ENCODE peak calls at places on chromosome 22, in four cellular contexts. X, D, J and O are unnamed samples.

GRCh38 chr22:44546686-44547310 is 48.8 kb upstream of the RTL6 start:
- DNase-seq in J (no peak), X (no peak), D (no peak), O (no peak)

GRCh38 chr22:47035443-47035881 is 273.0 kb downstream of the TBC1D22A start:
- DNase-seq in D (no peak), X (no peak), J (no peak), O (no peak)

GRCh38 chr22:45970709-45971388 is 6.1 kb downstream of the WNT7B start:
- DNase-seq in X (no peak), J (no peak), D (no peak), O (no peak)

GRCh38 chr22:40694409-40694808 is 15.1 kb downstream of the MCHR1 start:
- DNase-seq in D (no peak), J (no peak), X (no peak), O (no peak)

GRCh38 chr22:24760708-24761306 is 13.7 kb downstream of the PIWIL3 start:
- DNase-seq in D (no peak), X (no peak), J (no peak), O (no peak)

GRCh38 chr22:43777204-43777671 is 34.9 kb downstream of the EFCAB6 start:
- DNase-seq in J (no peak), X (no peak), D (no peak), O (no peak)

GRCh38 chr22:43481528-43482309 is 69.9 kb downstream of the MPPED1 start:
- DNase-seq in J (peak), D (no peak), X (no peak), O (no peak)

GRCh38 chr22:31179345-31179744 is 19.4 kb downstream of the RNF185 start:
- DNase-seq in J (peak), D (no peak), X (no peak), O (no peak)

GRCh38 chr22:27317156-27317555 is 484.4 kb downstream of the MN1 start:
- DNase-seq in D (no peak), J (no peak), X (no peak), O (no peak)

GRCh38 chr22:50481440-50482106 is at the start of gene ADM2:
- DNase-seq in D (no peak), X (peak), J (peak), O (peak)

GRCh38 chr22:46180370-46181137 is 30.2 kb downstream of the PPARA start:
- DNase-seq in D (no peak), X (no peak), J (no peak), O (peak)

GRCh38 chr22:23888615-23889401 is 5.4 kb upstream of the MIF start:
- DNase-seq in J (peak), X (no peak), D (no peak), O (peak)

GRCh38 chr22:46267431-46268279 is at the start of gene TTC38:
- DNase-seq in J (peak), X (peak), D (no peak), O (peak)

GRCh38 chr22:45450101-45450785 is 36.8 kb downstream of the RIBC2 start:
- DNase-seq in X (no peak), J (no peak), D (no peak), O (no peak)

GRCh38 chr22:44668190-44668885 is 33.7 kb upstream of the PRR5 start:
- DNase-seq in X (peak), D (no peak), J (no peak), O (peak)

GRCh38 chr22:47203554-47203991 is 441.1 kb downstream of the TBC1D22A start:
- DNase-seq in D (no peak), J (no peak), X (no peak), O (no peak)

GRCh38 chr22:48567213-48567975 is 1260.3 kb downstream of the BRD1 start:
- DNase-seq in D (no peak), X (no peak), J (no peak), O (no peak)

GRCh38 chr22:44496844-44497217 is 1.2 kb downstream of the RTL6 start:
- DNase-seq in D (no peak), J (no peak), X (no peak), O (no peak)

GRCh38 chr22:39999144-39999757 is 4.5 kb downstream of the FAM83F start:
- DNase-seq in X (no peak), J (peak), D (no peak), O (peak)

GRCh38 chr22:40203568-40203967 is 25.8 kb downstream of the TNRC6B start:
- DNase-seq in J (no peak), D (no peak), X (no peak), O (no peak)

GRCh38 chr22:46355369-46355995 is 20.0 kb downstream of the TRMU start:
- DNase-seq in D (no peak), X (peak), J (peak), O (peak)

GRCh38 chr22:40024201-40025061 is 29.7 kb downstream of the FAM83F start:
- DNase-seq in D (no peak), J (peak), X (peak), O (peak)

GRCh38 chr22:48757581-48757980 is 1070.1 kb downstream of the BRD1 start:
- DNase-seq in J (no peak), X (no peak), D (no peak), O (no peak)

GRCh38 chr22:50531546-50532352 is 1.9 kb upstream of the TYMP start:
- DNase-seq in J (no peak), D (no peak), X (peak), O (no peak)

GRCh38 chr22:27090595-27090994 is 433.2 kb downstream of the MIAT start:
- DNase-seq in D (no peak), J (no peak), X (no peak), O (no peak)

GRCh38 chr22:39352301-39352867 is 2.6 kb downstream of the SYNGR1 start:
- DNase-seq in J (no peak), D (no peak), X (no peak), O (no peak)

GRCh38 chr22:40019681-40020080 is 24.9 kb downstream of the FAM83F start:
- DNase-seq in D (no peak), J (no peak), X (no peak), O (no peak)

GRCh38 chr22:49453816-49454215 is 373.9 kb downstream of the BRD1 start:
- DNase-seq in X (no peak), J (no peak), D (no peak), O (no peak)

GRCh38 chr22:49202226-49202625 is 625.4 kb downstream of the BRD1 start:
- DNase-seq in D (no peak), X (peak), J (no peak), O (no peak)

GRCh38 chr22:50243704-50244419 is 961 bp downstream of the TUBGCP6 start:
- DNase-seq in D (no peak), X (no peak), J (no peak), O (no peak)

GRCh38 chr22:28172948-28173360 is 253.9 kb upstream of the PITPNB start:
- DNase-seq in D (no peak), X (no peak), J (no peak), O (no peak)

GRCh38 chr22:41976961-41977566 is 7.8 kb downstream of the SEPTIN3 start:
- DNase-seq in J (no peak), X (peak), D (no peak), O (no peak)
- TF ChIP-seq CBFB in J (no peak), X (no peak), D (no peak), O (no peak)

GRCh38 chr22:37443977-37444376 is 16.7 kb upstream of the ELFN2 start:
- DNase-seq in D (no peak), X (no peak), J (no peak), O (no peak)

GRCh38 chr22:37440875-37441274 is 13.6 kb upstream of the ELFN2 start:
- DNase-seq in D (no peak), J (no peak), X (no peak), O (no peak)

GRCh38 chr22:37443086-37443485 is 15.8 kb upstream of the ELFN2 start:
- DNase-seq in D (no peak), X (no peak), J (no peak), O (no peak)

GRCh38 chr22:37445501-37445900 is 18.2 kb upstream of the ELFN2 start:
- DNase-seq in J (no peak), D (no peak), X (no peak), O (no peak)

DNA sequence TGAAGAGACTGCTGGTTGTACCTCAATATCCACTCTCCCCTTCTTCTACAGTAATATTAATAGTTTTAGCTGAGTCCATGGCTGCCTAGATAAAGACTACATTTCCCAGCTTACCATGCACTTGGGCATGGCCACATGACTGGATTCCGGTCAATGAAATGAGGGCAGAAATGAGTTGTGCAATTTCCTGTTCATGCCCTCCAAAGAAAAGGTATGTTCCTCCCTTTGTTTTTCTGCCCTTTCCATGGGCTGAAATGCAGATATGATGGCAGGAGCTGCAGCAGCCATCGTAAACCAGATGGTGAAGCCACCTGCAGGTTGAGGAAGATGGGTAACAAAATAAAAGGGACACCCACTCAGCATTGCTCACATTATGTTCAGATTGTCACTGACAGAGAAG is 15.3 kb upstream of the ELFN2 start:
- DNase-seq in D (no peak), X (no peak), J (peak), O (no peak)
- TF ChIP-seq CBFB in D (no peak), X (no peak), J (no peak), O (no peak)

GRCh38 chr22:35604671-35605457 is 12.3 kb downstream of the MB start:
- DNase-seq in J (no peak), D (no peak), X (no peak), O (peak)
- TF ChIP-seq CBFB in J (no peak), D (no peak), X (no peak), O (no peak)

GRCh38 chr22:22442928-22443709 is 65.4 kb downstream of the ZNF280B start:
- DNase-seq in X (no peak), D (no peak), J (no peak), O (no peak)

GRCh38 chr22:22449819-22450218 is 58.7 kb downstream of the ZNF280B start:
- DNase-seq in D (no peak), X (no peak), J (no peak), O (no peak)

GRCh38 chr22:22450343-22450839 is 58.2 kb downstream of the ZNF280B start:
- DNase-seq in D (peak), J (no peak), X (no peak), O (no peak)

GRCh38 chr22:22452211-22452610 is 56.3 kb downstream of the ZNF280B start:
- DNase-seq in J (no peak), D (no peak), X (no peak), O (no peak)

DNA sequence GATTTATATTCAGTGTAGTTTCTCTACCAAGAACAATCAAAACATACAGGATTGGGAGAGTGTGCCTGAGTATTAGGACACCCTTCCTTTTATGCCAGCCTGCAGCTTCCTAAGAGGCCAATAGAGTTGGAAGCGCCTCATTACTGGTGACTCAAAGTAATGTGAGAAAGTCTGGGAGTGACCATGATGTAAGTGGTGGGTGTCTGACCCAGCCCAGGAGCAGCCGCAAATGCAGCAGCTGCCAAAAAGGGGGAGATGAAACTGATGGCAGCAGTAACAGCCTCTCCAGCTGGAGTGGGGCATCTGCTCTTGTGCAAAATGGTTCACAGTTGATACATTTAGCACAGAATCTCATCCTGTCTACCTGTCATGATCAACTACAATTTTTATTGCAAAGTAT is 62.0 kb downstream of the ZNF280B start:
- DNase-seq in D (no peak), J (no peak), X (no peak), O (no peak)
- TF ChIP-seq CBFB in D (no peak), J (no peak), X (no peak), O (no peak)

DNA sequence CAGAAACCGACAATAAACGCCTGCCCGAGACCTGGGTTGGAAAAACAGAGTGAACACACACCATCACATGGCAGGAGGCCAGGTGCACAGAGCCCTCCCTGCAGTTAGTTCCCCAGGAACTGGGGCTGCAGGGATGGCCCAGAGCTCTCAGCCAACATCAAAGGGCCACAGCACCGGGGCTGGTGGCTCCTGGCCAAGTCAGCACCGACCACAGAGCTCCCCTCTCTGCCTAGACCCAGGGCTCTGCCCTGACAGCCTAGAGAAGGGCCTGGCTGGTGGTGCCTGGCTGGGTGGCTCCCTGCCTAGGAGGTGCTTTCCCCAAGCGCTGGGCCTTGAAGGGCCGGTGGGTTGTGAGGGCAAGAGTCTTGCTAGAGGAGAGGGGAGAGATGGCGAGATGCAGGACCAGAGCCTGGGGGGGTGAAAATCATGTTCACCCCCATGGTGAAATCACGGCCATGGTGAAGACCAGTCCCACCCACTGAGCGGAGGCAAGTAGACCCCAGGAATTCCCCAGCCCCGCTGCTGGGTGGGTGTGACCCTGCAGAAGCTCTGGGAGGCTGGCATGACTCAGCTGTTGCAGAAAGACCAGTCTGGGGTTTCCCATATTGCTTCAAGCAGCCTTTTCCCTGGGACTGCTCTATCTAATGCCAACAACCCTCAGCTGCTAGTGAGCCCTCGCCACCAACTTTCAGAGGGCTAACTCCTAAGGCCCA is 7.2 kb upstream of the BID start:
- DNase-seq in D (peak), J (peak), X (no peak), O (peak)
- TF ChIP-seq CBFB in D (no peak), J (no peak), X (no peak), O (no peak)

GRCh38 chr22:19565921-19566598 is 41.9 kb upstream of the CLDN5 start:
- DNase-seq in J (no peak), X (no peak), D (no peak), O (peak)
- TF ChIP-seq CBFB in J (no peak), X (no peak), D (no peak), O (no peak)

GRCh38 chr22:20438066-20438677 is 547 bp upstream of the SCARF2 start:
- DNase-seq in J (no peak), X (peak), D (no peak), O (no peak)
- TF ChIP-seq CBFB in J (no peak), X (no peak), D (no peak), O (no peak)

GRCh38 chr22:29814003-29814402 is 24.1 kb downstream of the ASCC2 start:
- DNase-seq in D (no peak), X (no peak), J (no peak), O (no peak)
- TF ChIP-seq CBFB in D (no peak), X (no peak), J (no peak), O (no peak)

GRCh38 chr22:19386248-19386647 is 45.3 kb downstream of the HIRA start:
- DNase-seq in D (no peak), X (no peak), J (no peak), O (no peak)

GRCh38 chr22:19382240-19382639 is 49.3 kb downstream of the HIRA start:
- DNase-seq in D (no peak), J (no peak), X (no peak), O (no peak)

GRCh38 chr22:19387575-19387974 is 44.0 kb downstream of the HIRA start:
- DNase-seq in J (no peak), D (no peak), X (no peak), O (no peak)

GRCh38 chr22:19385221-19385906 is 46.2 kb downstream of the HIRA start:
- DNase-seq in J (no peak), X (no peak), D (no peak), O (no peak)

GRCh38 chr22:19383292-19383691 is 48.2 kb downstream of the HIRA start:
- DNase-seq in D (no peak), X (no peak), J (no peak), O (no peak)
- TF ChIP-seq CBFB in D (no peak), X (no peak), J (no peak), O (no peak)

DNA sequence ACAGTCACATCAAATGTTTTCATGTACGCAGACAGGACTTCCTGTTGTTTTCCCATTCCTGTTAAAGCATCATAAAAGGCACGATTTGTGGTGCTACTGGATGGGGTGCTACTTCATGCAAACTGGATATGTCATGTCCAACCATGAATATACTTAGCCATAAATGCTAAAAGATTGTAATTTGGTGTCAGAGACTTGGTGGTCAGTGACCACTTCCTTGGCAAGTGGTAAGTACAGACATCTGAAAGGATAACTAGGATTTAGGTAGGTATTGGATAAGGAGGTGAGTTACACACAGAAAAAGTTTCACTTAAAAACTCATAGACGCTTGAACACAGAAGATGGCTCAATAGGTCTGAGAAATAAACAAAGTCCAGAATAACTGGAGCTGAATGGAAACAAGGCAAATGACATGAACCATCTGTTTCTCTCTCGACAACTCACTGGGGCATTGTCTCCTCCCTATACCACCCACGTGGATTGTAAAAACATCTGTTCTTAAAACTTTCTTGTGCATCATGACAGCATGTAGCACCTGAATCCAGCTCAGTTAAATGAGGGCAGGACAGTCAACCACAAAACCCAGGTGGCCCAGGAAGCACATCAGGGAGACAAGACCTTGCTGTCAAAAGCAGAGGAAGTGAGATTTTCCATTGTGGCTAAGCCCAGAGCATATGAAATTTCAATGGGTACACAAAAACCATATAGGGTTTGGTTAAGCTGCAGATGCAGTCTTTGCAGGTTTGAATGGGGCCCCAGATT is 22.1 kb upstream of the IGLL5 start:
- DNase-seq in X (no peak), D (no peak), J (no peak), O (peak)
- TF ChIP-seq CBFB in X (no peak), D (no peak), J (no peak), O (no peak)